ENCODE peak calls at places on chromosomes 16 and 17, in nine cellular contexts. C, L, I, X, R, K, F, T and Y are unnamed samples.

GRCh38 chr17:40828454-40829039 is 6.1 kb upstream of the KRT10 start:
- DNase-seq in C (no peak), L (no peak), I (no peak), X (no peak), R (no peak), K (no peak), F (no peak), T (no peak), Y (no peak)

GRCh38 chr17:32486701-32487459 is at the start of gene CDK5R1:
- DNase-seq in C (peak), L (peak), I (no peak), X (peak), R (peak), K (peak), F (peak), T (peak), Y (peak)

GRCh38 chr16:23595246-23595950 is 718 bp downstream of the NDUFAB1 start:
- DNase-seq in C (no peak), L (no peak), I (no peak), X (peak), R (peak), K (no peak), F (peak), T (no peak), Y (peak)

GRCh38 chr16:56950881-56951771 is 10.6 kb upstream of the CETP start:
- DNase-seq in C (peak), L (peak), I (no peak), X (peak), R (peak), K (peak), F (peak), T (peak), Y (peak)

GRCh38 chr17:7747586-7747985 is 30.0 kb downstream of the DNAH2 start:
- DNase-seq in C (no peak), L (no peak), I (no peak), X (peak), R (no peak), K (peak), F (no peak), T (no peak), Y (no peak)

GRCh38 chr17:81466564-81467472 is 45.8 kb downstream of the ACTG1 start:
- DNase-seq in C (no peak), L (no peak), I (no peak), X (no peak), R (no peak), K (no peak), F (no peak), T (no peak), Y (no peak)

GRCh38 chr17:63831505-63831904 is 4.0 kb upstream of the FTSJ3 start:
- DNase-seq in C (no peak), L (no peak), I (no peak), X (no peak), R (no peak), K (no peak), F (no peak), T (no peak), Y (no peak)

GRCh38 chr17:20008242-20009051 is 712 bp upstream of the SPECC1 start:
- DNase-seq in C (peak), L (no peak), I (no peak), X (peak), R (peak), K (peak), F (peak), T (no peak), Y (peak)

GRCh38 chr16:23861874-23862273 is 26.1 kb downstream of the PRKCB start:
- DNase-seq in C (no peak), L (no peak), I (no peak), X (no peak), R (no peak), K (no peak), F (no peak), T (no peak), Y (no peak)

GRCh38 chr16:72783716-72784320 is 264.1 kb downstream of the ZFHX3 start:
- DNase-seq in C (no peak), L (no peak), I (no peak), X (peak), R (peak), K (peak), F (no peak), T (no peak), Y (no peak)

GRCh38 chr17:11986179-11986938 is 10.9 kb downstream of the ZNF18 start:
- DNase-seq in C (no peak), L (no peak), I (no peak), X (peak), R (peak), K (no peak), F (no peak), T (no peak), Y (no peak)

GRCh38 chr17:35028531-35029262 is 34.8 kb downstream of the RFFL start:
- DNase-seq in C (no peak), L (no peak), I (no peak), X (peak), R (no peak), K (peak), F (no peak), T (no peak), Y (no peak)

GRCh38 chr17:72212041-72212440 is 91.2 kb downstream of the SOX9 start:
- DNase-seq in C (no peak), L (no peak), I (no peak), X (no peak), R (no peak), K (no peak), F (no peak), T (no peak), Y (no peak)

GRCh38 chr16:15464401-15465186 is 30.2 kb downstream of the BMERB1 start:
- DNase-seq in C (no peak), L (no peak), I (no peak), X (no peak), R (no peak), K (peak), F (no peak), T (no peak), Y (no peak)

GRCh38 chr17:42408076-42408475 is 15.0 kb downstream of the CAVIN1 start:
- DNase-seq in C (no peak), L (no peak), I (no peak), X (peak), R (no peak), K (no peak), F (peak), T (no peak), Y (no peak)

GRCh38 chr16:84042879-84043485 is 387 bp upstream of the SLC38A8 start:
- DNase-seq in C (peak), L (no peak), I (no peak), X (no peak), R (peak), K (no peak), F (peak), T (no peak), Y (no peak)

GRCh38 chr17:61661135-61661534 is 70.1 kb upstream of the NACA2 start:
- DNase-seq in C (no peak), L (no peak), I (no peak), X (no peak), R (no peak), K (no peak), F (no peak), T (no peak), Y (no peak)
- TF ChIP-seq EZH2phosphoT487 in C (no peak), L (no peak), I (no peak), X (no peak), R (no peak), K (no peak), F (no peak), T (no peak), Y (no peak)

DNA sequence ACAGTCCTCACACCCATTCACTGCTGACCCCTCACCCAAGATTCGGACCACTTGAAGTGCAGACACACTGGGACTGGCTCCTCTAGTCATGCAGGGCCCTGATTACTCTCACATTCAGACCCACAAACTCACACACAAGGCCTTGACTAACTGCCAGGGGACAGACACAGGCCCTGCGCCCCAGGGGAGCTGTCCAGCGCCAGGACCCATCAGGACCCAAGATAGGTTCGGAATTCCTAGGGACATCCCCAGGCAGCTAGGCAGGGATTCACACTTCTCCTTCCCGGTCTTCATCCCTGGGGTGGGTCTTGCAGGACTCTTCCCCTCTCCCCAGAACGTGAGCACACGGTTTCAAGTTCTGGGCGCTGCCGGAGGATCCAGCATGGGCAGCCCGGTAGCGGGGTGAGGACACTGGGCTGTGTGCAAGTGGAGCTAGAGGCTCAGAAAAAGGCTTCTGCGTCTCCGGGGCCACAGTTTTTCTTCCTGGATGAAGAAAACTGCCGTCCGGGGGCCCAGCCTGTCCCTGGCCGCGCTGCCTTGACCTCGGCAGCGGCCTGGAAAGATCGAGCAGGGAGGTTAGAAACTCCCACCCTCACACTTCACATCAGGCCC is 1.6 kb downstream of the SEZ6 start:
- DNase-seq in C (peak), L (no peak), I (no peak), X (peak), R (peak), K (no peak), F (peak), T (no peak), Y (no peak)
- TF ChIP-seq EZH2phosphoT487 in C (no peak), L (no peak), I (no peak), X (no peak), R (no peak), K (no peak), F (no peak), T (no peak), Y (no peak)

GRCh38 chr16:19876501-19877059 is 8.1 kb downstream of the GPRC5B start:
- DNase-seq in C (no peak), L (no peak), I (no peak), X (no peak), R (no peak), K (no peak), F (peak), T (no peak), Y (no peak)

GRCh38 chr16:19878760-19879159 is 5.9 kb downstream of the GPRC5B start:
- DNase-seq in C (no peak), L (no peak), I (no peak), X (no peak), R (no peak), K (no peak), F (no peak), T (no peak), Y (no peak)

GRCh38 chr16:19881783-19882182 is 2.9 kb downstream of the GPRC5B start:
- DNase-seq in C (no peak), L (no peak), I (no peak), X (no peak), R (no peak), K (no peak), F (no peak), T (no peak), Y (no peak)

GRCh38 chr16:19881028-19881427 is 3.6 kb downstream of the GPRC5B start:
- DNase-seq in C (no peak), L (no peak), I (no peak), X (no peak), R (no peak), K (no peak), F (no peak), T (no peak), Y (no peak)

GRCh38 chr16:19879241-19879792 is 5.3 kb downstream of the GPRC5B start:
- DNase-seq in C (peak), L (no peak), I (no peak), X (peak), R (peak), K (no peak), F (peak), T (no peak), Y (peak)
- TF ChIP-seq EZH2phosphoT487 in C (no peak), L (no peak), I (no peak), X (no peak), R (no peak), K (no peak), F (no peak), T (no peak), Y (no peak)

DNA sequence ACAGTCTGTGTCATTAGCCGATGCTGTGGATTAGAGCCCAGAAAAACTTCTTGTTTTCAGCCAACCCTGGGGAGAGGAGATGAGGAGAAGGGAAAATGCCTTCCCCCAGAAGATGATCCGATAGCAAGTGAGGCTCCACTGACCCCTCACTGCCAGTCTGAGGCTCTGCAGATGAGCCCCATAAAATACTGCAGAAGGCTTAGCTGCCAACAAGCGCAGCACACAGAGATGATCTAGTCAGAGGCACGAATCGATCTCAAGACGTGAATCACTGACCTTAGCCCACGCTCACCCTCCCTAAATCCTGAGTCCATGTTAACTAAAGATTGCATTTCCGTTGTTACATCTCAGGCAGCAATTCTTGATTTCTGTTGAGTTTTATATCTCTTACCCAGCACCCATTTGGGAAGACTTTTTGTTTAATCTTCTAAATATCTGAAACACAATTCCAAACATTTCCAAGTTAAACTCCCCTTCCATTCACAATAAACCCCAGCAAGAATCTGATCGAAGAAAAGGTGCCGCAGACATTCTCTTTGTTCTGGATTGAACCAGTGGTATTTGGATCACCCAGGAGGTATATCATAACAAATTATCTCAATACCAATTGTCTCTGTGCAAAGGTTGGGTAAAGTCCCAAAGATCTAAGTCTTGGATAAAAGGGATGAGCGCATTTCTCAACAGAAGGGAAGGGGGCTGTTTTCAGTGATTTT is 31.3 kb downstream of the SALL1 start:
- DNase-seq in C (no peak), L (no peak), I (no peak), X (peak), R (no peak), K (no peak), F (no peak), T (no peak), Y (no peak)
- TF ChIP-seq EZH2phosphoT487 in C (no peak), L (no peak), I (no peak), X (no peak), R (no peak), K (no peak), F (no peak), T (no peak), Y (no peak)

DNA sequence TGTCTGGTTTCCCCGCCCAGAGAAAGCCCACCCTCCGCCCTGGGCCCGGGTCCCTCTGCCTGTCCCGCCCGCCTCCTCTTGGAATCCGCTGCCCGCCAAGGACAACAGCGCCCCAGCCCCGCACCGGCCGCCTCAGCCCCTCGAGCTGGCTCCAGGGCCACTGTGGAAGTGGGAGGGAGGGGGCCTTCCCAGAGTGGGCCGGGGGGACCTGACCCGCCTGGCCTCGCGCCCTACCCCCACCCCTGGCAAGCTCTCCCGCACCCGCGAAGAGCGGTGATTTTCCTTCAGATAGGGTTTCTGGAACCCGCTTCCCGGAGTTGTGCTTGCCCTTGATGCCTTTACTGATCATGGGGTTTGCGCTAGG is 2.3 kb upstream of the CBX8 start:
- DNase-seq in C (peak), L (no peak), I (no peak), X (no peak), R (no peak), K (no peak), F (no peak), T (no peak), Y (peak)
- TF ChIP-seq EZH2phosphoT487 in C (peak), L (no peak), I (no peak), X (no peak), R (no peak), K (no peak), F (no peak), T (no peak), Y (no peak)

DNA sequence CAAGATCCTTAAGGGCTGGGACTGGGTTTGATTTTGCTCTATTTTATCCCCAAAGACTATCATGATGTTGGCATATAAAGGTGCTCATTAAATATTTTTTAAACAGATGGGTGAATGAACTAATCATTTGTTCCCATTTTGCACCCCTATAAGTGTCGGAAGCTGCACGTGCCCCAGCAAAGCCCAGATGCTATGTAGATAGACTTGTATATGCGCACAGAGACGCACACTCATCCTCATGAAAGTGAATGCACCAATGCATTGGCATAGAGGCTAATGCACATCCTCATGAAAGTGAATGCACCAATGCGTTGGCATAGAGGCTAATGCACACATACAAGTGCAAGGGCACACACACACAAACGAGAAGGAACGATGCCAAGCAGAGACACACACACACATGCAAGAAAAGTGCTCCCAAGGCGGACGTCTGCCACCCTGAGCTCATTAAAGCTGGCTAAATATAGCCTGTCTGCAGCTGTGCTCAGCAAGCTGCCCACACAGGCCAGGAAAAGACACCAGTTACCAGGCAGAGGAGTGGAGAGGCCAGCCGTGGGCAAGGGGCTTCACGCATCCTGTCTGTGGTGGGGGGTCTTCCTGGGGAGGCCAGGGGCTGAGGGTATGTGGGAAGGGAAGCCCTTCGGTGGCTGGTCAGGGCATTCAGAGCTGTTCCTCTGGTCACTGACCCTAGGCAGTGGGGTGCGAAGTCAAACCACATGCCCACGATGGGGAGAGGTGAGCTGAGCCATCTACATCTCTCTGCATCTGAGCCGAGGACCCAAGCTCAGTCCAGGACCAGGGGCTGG is 52.6 kb downstream of the PIMREG start:
- DNase-seq in C (no peak), L (peak), I (no peak), X (peak), R (no peak), K (no peak), F (no peak), T (peak), Y (no peak)
- TF ChIP-seq EZH2phosphoT487 in C (no peak), L (no peak), I (no peak), X (no peak), R (no peak), K (no peak), F (no peak), T (no peak), Y (no peak)

GRCh38 chr17:38719943-38720641 is 10.0 kb upstream of the CISD3 start:
- DNase-seq in C (peak), L (no peak), I (no peak), X (no peak), R (no peak), K (no peak), F (peak), T (no peak), Y (peak)
- TF ChIP-seq EZH2phosphoT487 in C (no peak), L (no peak), I (no peak), X (no peak), R (no peak), K (no peak), F (no peak), T (no peak), Y (no peak)